ENCODE peak calls at places on chromosomes 5 and 9, in six cellular contexts. Z is cardiac muscle cell, Y is GM23338, I is gastrocnemius medialis, N is lung, R is AG04450. M is an unnamed sample.
A peak's percentile ranks its signal among the peaks of the same experiment; 100 is the strongest.

GRCh38 chr5:137580030-137580429 is 80.9 kb upstream of the SPOCK1 start:
- DNase-seq in N (no peak), R (no peak), Z (no peak), Y (peak; percentile 44), I (no peak), M (peak; percentile 33)

GRCh38 chr5:45643051-45643450 is 53.1 kb downstream of the HCN1 start:
- DNase-seq in N (no peak), Z (no peak), R (no peak), I (no peak), Y (no peak), M (no peak)

GRCh38 chr5:135223891-135224625 is 175.0 kb downstream of the MACROH2A1 start:
- DNase-seq in I (no peak), R (no peak), Y (no peak), N (no peak), Z (no peak), M (peak; percentile 2)

GRCh38 chr9:107363511-107364182 is 80.6 kb downstream of the RAD23B start:
- DNase-seq in N (no peak), I (no peak), Z (peak; percentile 9), R (no peak), Y (peak; percentile 22), M (peak; percentile 43)

GRCh38 chr5:11329676-11330075 is 568.6 kb upstream of the DAP start:
- DNase-seq in I (no peak), Y (no peak), R (no peak), N (no peak), Z (peak; percentile 17), M (no peak)

GRCh38 chr5:45094876-45095275 is 286.1 kb downstream of the MRPS30 start:
- DNase-seq in Z (no peak), N (no peak), R (no peak), I (no peak), Y (no peak), M (no peak)

GRCh38 chr5:115098041-115098702 is 71.5 kb downstream of the TRIM36 start:
- DNase-seq in Y (peak; percentile 76), N (peak; percentile 43), R (peak; percentile 18), Z (peak; percentile 53), I (no peak), M (peak; percentile 38)

GRCh38 chr5:165805756-165806155 is 2300.3 kb downstream of the MAT2B start:
- DNase-seq in R (no peak), I (no peak), Y (peak; percentile 64), N (no peak), Z (peak; percentile 21), M (peak; percentile 23)

GRCh38 chr5:65926893-65927292 is 518 bp downstream of the ERBIN start:
- DNase-seq in R (no peak), Y (peak; percentile 20), Z (peak; percentile 47), N (no peak), I (no peak), M (no peak)

GRCh38 chr5:147098233-147098790 is 136.5 kb upstream of the STK32A start:
- DNase-seq in Z (peak; percentile 52), I (no peak), R (no peak), Y (peak; percentile 91), N (no peak), M (peak; percentile 86)

GRCh38 chr5:37568018-37568753 is 189.1 kb downstream of the WDR70 start:
- DNase-seq in Z (no peak), R (no peak), Y (no peak), I (no peak), N (no peak), M (no peak)

GRCh38 chr5:154485850-154486426 is 7.9 kb upstream of the HAND1 start:
- DNase-seq in N (no peak), Z (no peak), I (no peak), R (no peak), Y (no peak), M (no peak)

GRCh38 chr5:96957125-96958041 is 21.5 kb downstream of the LNPEP start:
- DNase-seq in Z (no peak), Y (no peak), I (no peak), N (no peak), R (no peak), M (no peak)

GRCh38 chr5:169742773-169743296 is 105.8 kb downstream of the DOCK2 start:
- DNase-seq in Y (no peak), R (peak; percentile 59), Z (peak; percentile 56), N (no peak), I (no peak), M (no peak)

GRCh38 chr5:80554646-80555045 is 15.4 kb downstream of the ANKRD34B start:
- DNase-seq in R (no peak), Z (no peak), Y (peak; percentile 54), I (no peak), N (no peak), M (no peak)

GRCh38 chr9:34982352-34982751 is 7.2 kb upstream of the DNAJB5 start:
- DNase-seq in Y (no peak), I (no peak), N (no peak), Z (no peak), R (no peak), M (no peak)

GRCh38 chr5:60026174-60026573 is 132.6 kb upstream of the PDE4D start:
- DNase-seq in Y (no peak), Z (no peak), N (no peak), I (no peak), R (no peak), M (no peak)

GRCh38 chr9:138006576-138007233 is 129.1 kb downstream of the CACNA1B start:
- DNase-seq in N (peak; percentile 18), Z (no peak), R (no peak), Y (no peak), I (no peak), M (no peak)

GRCh38 chr9:131603711-131604439 is 58.6 kb downstream of the PRRT1B start:
- DNase-seq in N (no peak), I (no peak), Z (no peak), Y (no peak), R (no peak), M (no peak)

DNA sequence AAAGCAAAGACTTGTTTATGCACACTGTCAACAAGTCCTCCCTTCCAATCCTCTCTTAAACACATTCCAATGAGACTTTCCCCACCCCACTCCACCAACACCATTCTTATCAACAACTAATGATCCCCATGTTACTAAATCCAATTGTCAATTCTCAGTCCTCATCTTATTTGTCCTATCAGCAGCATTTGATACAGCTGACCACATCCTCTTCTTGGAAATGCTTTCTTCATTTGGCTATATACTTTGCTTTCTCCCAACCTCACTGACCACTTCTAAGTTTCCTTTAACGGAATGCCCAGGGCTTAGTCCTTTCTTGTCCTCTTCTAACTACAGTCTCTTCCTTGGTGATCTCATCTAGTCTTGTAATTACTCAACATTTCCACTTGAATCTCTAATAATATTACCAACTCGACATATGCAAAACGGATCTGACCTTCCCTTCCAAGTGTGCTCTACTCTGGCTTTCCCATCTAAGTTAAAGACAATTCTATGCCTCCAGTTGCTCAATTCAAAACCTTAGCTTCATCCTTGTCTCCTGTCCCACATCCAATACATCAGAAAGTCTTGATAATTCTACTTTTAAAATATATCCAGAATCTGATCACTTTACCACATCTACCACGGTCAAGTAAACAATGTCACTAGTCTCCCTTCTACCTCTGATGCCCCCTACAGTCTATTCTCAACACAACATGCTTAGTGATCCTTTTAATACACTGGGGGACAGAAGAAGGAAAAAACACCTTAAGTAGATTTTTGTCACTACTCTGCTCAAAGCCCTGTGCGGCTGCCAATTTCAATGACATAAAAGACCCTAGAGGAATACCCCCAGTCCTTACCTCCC is 25.5 kb downstream of the AGTPBP1 start:
- DNase-seq in Z (no peak), Y (peak; percentile 78), N (no peak), I (no peak), R (no peak), M (no peak)
- TF ChIP-seq CTCF in Z (peak; percentile 15), Y (peak; percentile 58), N (no peak), I (peak; percentile 20), R (peak; percentile 8), M (no peak)

DNA sequence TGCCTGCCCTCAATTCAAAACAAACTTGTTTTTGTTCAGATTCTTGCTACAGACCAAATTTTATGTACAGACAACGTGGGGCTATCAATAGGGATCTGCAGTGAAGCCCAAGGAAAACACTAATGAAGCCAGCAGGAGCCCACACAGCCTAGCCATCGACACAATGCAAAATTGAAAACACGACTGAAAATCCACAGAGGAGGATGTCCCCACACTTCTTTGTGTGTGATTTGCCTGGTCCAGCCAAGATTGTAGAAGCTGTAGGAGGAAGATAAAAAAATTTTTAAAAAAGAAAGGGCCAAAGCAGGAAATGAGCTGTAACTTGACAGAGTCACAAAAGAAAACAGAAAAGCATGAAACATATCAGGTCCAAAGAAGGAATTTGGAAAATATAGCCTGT is 34.8 kb downstream of the HTR4 start:
- DNase-seq in Z (no peak), Y (no peak), R (no peak), N (no peak), I (no peak), M (no peak)
- H3K27ac ChIP-seq in Z (no peak overlapping the region), Y (no peak overlapping the region), R (no peak overlapping the region), N (no peak overlapping the region), I (no peak overlapping the region), M (no peak overlapping the region)

DNA sequence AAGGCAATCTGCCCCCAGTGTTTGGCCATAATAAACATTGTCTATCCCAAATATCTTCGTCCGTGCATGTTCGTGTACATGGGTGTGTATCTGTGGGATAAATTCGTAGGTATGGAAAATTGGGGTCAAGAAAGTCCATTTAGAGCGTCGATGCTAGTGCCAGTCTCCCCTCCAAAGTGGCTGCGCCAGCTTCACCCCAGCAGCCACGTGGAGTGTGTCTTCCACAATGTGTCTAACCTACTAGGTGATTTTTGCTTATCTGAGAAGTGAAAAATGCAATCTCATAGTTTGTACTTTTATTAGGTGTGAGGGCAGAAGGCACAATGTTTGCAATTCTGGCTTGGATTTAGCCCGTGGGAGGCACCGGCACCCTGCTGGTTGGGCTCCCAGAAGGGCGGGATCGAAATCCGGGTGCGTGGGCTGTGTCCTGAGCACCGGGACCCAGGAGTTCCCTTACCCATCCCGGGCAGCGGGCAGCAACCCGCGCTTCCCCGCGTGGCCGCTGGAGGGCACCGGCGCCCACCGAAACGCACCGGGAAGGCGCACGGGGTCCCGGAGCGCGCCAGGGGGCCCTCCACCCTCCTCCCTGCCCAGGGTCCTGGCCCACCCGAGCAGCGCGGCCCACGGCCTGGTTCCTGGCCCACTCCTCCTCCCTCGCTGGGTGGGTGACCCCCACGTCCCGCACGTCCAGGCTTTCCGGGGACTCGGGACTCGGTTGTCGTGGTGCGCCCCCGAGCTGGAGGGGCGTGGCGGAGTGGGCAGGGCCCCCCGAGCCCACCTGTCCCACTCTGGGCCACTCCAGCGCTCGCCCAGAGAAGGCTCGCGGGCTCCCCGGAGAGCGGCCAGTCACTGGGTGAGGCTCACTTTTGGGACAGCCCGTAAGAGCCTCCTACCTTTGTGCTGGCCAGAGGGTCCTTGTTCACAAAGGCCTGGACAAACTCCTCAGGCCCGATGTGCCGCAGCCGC is 55.4 kb upstream of the RNF130 start:
- DNase-seq in N (peak; percentile 28), Z (peak; percentile 24), I (no peak), Y (peak; percentile 57), R (no peak), M (peak; percentile 33)
- TF ChIP-seq CTCF in N (peak; percentile 26), Z (peak; percentile 79), I (peak; percentile 70), Y (peak; percentile 89), R (peak; percentile 74), M (peak; percentile 74)

DNA sequence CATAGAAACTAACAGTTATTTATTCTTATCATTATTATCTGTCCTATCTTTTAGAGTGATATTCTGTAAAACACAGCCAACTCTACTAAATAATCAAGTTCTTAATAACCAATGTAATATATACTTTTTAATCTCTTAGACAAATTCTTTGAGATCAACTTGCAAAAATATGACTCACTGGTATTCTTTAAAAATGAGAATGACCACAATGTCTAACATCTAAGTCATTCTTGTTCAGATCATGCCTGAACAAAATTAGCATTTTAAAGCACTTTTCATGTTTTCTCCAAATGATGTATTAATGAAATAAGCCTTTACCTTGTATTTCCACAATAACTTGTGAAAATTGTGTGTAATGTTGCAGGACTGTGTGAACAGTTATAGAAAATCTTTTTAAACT is 356.9 kb upstream of the RGMB start:
- DNase-seq in Z (no peak), N (no peak), R (no peak), Y (no peak), I (no peak), M (no peak)
- H3K27ac ChIP-seq in Z (no peak overlapping the region), N (no peak overlapping the region), R (no peak overlapping the region), Y (no peak overlapping the region), I (no peak overlapping the region), M (no peak overlapping the region)

M was measured in WERI-Rb-1.